ENCODE peak calls at places on chromosomes 6 and 20, in nine cellular contexts. T is astrocyte of the spinal cord; U is activated T-cell treated with anti-CD3 and anti-CD28 coated beads for 1 hour; Q is stimulated activated CD8-positive, alpha-beta memory T cell treated with anti-CD3 and anti-CD28 coated beads, Interleukin-2, amount 100 ng/mL, for 1 hour; K is neural crest cell; B is heart right ventricle; Z is tibial artery; V is lower lobe of right lung; S is activated CD4-positive, CD25-positive, alpha-beta regulatory T cell treated with anti-CD3 and anti-CD28 coated beads, Interleukin-2, amount 50 U/mL, for 72 hours. R is an unnamed sample.

GRCh38 chr6:10369896-10370295 is 45.0 kb downstream of the TFAP2A start:
- DNase-seq in Q (no peak), S (no peak), B (no peak), T (no peak), K (no peak), U (no peak), V (no peak), Z (no peak), R (no peak)

GRCh38 chr6:148927581-148927980 is 180.8 kb downstream of the UST start:
- DNase-seq in T (no peak), K (no peak), Z (no peak), S (no peak), V (no peak), B (no peak), Q (no peak), U (no peak), R (no peak)

GRCh38 chr6:37576336-37576737 is 76.6 kb upstream of the CCDC167 start:
- DNase-seq in K (no peak), V (no peak), Z (no peak), S (no peak), Q (no peak), T (peak), B (no peak), U (no peak), R (no peak)

GRCh38 chr6:1313364-1313754 is 1.5 kb downstream of the FOXQ1 start:
- DNase-seq in U (no peak), K (no peak), S (no peak), B (no peak), V (no peak), T (no peak), Q (no peak), Z (no peak), R (no peak)

GRCh38 chr20:50987493-50988210 is 29.0 kb downstream of the MOCS3 start:
- DNase-seq in Z (peak), Q (peak), B (peak), T (peak), S (peak), K (peak), V (no peak), U (peak), R (peak)

GRCh38 chr6:1838604-1839003 is 228.9 kb downstream of the FOXC1 start:
- DNase-seq in S (no peak), T (peak), B (no peak), Q (no peak), Z (no peak), K (no peak), U (no peak), V (no peak), R (no peak)

GRCh38 chr20:59825944-59826759 is 107.3 kb downstream of the SYCP2 start:
- DNase-seq in T (no peak), B (no peak), U (no peak), Z (no peak), V (peak), K (no peak), Q (no peak), S (no peak), R (peak)

GRCh38 chr6:33172307-33173227 is 19.7 kb downstream of the COL11A2 start:
- DNase-seq in S (no peak), T (peak), Z (no peak), V (no peak), B (no peak), Q (no peak), K (no peak), U (no peak), R (no peak)

GRCh38 chr6:170129691-170130171 is 161.1 kb downstream of the DLL1 start:
- DNase-seq in B (peak), V (peak), T (no peak), S (no peak), K (no peak), Z (peak), Q (no peak), U (no peak), R (no peak)

GRCh38 chr6:79385893-79386292 is 151.3 kb downstream of the LCA5 start:
- DNase-seq in U (no peak), S (no peak), V (no peak), Q (no peak), B (no peak), Z (no peak), K (no peak), T (peak), R (no peak)

GRCh38 chr6:113082691-113083090 is 735.6 kb downstream of the RFPL4B start:
- DNase-seq in K (no peak), U (no peak), Z (no peak), B (no peak), T (peak), V (no peak), Q (no peak), S (no peak), R (no peak)

GRCh38 chr6:36444470-36444869 is 1.7 kb downstream of the KCTD20 start:
- DNase-seq in V (no peak), B (no peak), T (peak), Q (no peak), Z (no peak), S (no peak), U (no peak), K (no peak), R (no peak)

R was measured in cerebellar nuclear complex.